ENCODE peak calls at places on chromosomes 13 and 19, in four cellular contexts. One of them, this sample, is unnamed.

GRCh38 chr13:97460004-97460756 is 26.2 kb downstream of the RAP2A start:
- DNase-seq in NCI-H1436 treated with DMSO at 0.1 percent for 48 hours: no peak
- DNase-seq in stimulated activated CD8-positive, alpha-beta memory T cell treated with anti-CD3 and anti-CD28 coated beads, Interleukin-4, amount 100 ng/mL, for 4 hours: no peak
- DNase-seq in CD4-positive, alpha-beta T cell: no peak
- DNase-seq in this sample: peak

GRCh38 chr13:36913463-36913862 is 6.6 kb downstream of the SMAD9 start:
- DNase-seq in NCI-H1436 treated with DMSO at 0.1 percent for 48 hours: no peak
- DNase-seq in stimulated activated CD8-positive, alpha-beta memory T cell treated with anti-CD3 and anti-CD28 coated beads, Interleukin-4, amount 100 ng/mL, for 4 hours: no peak
- DNase-seq in CD4-positive, alpha-beta T cell: no peak
- DNase-seq in this sample: no peak

GRCh38 chr19:51698296-51698695 is 5.2 kb downstream of the SPACA6 start:
- DNase-seq in NCI-H1436 treated with DMSO at 0.1 percent for 48 hours: no peak
- DNase-seq in stimulated activated CD8-positive, alpha-beta memory T cell treated with anti-CD3 and anti-CD28 coated beads, Interleukin-4, amount 100 ng/mL, for 4 hours: no peak
- DNase-seq in CD4-positive, alpha-beta T cell: no peak
- DNase-seq in this sample: no peak

GRCh38 chr19:38391911-38392464 is 3.5 kb downstream of the SPRED3 start:
- DNase-seq in NCI-H1436 treated with DMSO at 0.1 percent for 48 hours: no peak
- DNase-seq in stimulated activated CD8-positive, alpha-beta memory T cell treated with anti-CD3 and anti-CD28 coated beads, Interleukin-4, amount 100 ng/mL, for 4 hours: no peak
- DNase-seq in CD4-positive, alpha-beta T cell: no peak
- DNase-seq in this sample: no peak

GRCh38 chr13:40058757-40059236 is 403.3 kb downstream of the COG6 start:
- DNase-seq in NCI-H1436 treated with DMSO at 0.1 percent for 48 hours: no peak
- DNase-seq in stimulated activated CD8-positive, alpha-beta memory T cell treated with anti-CD3 and anti-CD28 coated beads, Interleukin-4, amount 100 ng/mL, for 4 hours: no peak
- DNase-seq in CD4-positive, alpha-beta T cell: no peak
- DNase-seq in this sample: no peak

GRCh38 chr19:1451916-1452801 is 2.2 kb downstream of the APC2 start:
- DNase-seq in NCI-H1436 treated with DMSO at 0.1 percent for 48 hours: no peak
- DNase-seq in stimulated activated CD8-positive, alpha-beta memory T cell treated with anti-CD3 and anti-CD28 coated beads, Interleukin-4, amount 100 ng/mL, for 4 hours: no peak
- DNase-seq in CD4-positive, alpha-beta T cell: no peak
- DNase-seq in this sample: peak

GRCh38 chr13:83183439-83184149 is 698.7 kb downstream of the SLITRK1 start:
- DNase-seq in NCI-H1436 treated with DMSO at 0.1 percent for 48 hours: no peak
- DNase-seq in stimulated activated CD8-positive, alpha-beta memory T cell treated with anti-CD3 and anti-CD28 coated beads, Interleukin-4, amount 100 ng/mL, for 4 hours: no peak
- DNase-seq in CD4-positive, alpha-beta T cell: no peak
- DNase-seq in this sample: no peak

GRCh38 chr19:33781996-33782395 is 14.7 kb upstream of the KCTD15 start:
- DNase-seq in NCI-H1436 treated with DMSO at 0.1 percent for 48 hours: no peak
- DNase-seq in stimulated activated CD8-positive, alpha-beta memory T cell treated with anti-CD3 and anti-CD28 coated beads, Interleukin-4, amount 100 ng/mL, for 4 hours: no peak
- DNase-seq in CD4-positive, alpha-beta T cell: no peak
- DNase-seq in this sample: no peak

GRCh38 chr19:48625891-48626327 is 6.6 kb downstream of the SPHK2 start:
- DNase-seq in NCI-H1436 treated with DMSO at 0.1 percent for 48 hours: no peak
- DNase-seq in stimulated activated CD8-positive, alpha-beta memory T cell treated with anti-CD3 and anti-CD28 coated beads, Interleukin-4, amount 100 ng/mL, for 4 hours: no peak
- DNase-seq in CD4-positive, alpha-beta T cell: no peak
- DNase-seq in this sample: no peak

GRCh38 chr19:18856385-18857126 is 24.8 kb downstream of the UPF1 start:
- DNase-seq in NCI-H1436 treated with DMSO at 0.1 percent for 48 hours: no peak
- DNase-seq in stimulated activated CD8-positive, alpha-beta memory T cell treated with anti-CD3 and anti-CD28 coated beads, Interleukin-4, amount 100 ng/mL, for 4 hours: no peak
- DNase-seq in CD4-positive, alpha-beta T cell: no peak
- DNase-seq in this sample: peak

GRCh38 chr19:8017808-8018207 is 12.4 kb upstream of the ELAVL1 start:
- DNase-seq in NCI-H1436 treated with DMSO at 0.1 percent for 48 hours: no peak
- DNase-seq in stimulated activated CD8-positive, alpha-beta memory T cell treated with anti-CD3 and anti-CD28 coated beads, Interleukin-4, amount 100 ng/mL, for 4 hours: no peak
- DNase-seq in CD4-positive, alpha-beta T cell: peak
- DNase-seq in this sample: no peak

GRCh38 chr13:23547000-23547590 is 23.1 kb upstream of the TNFRSF19 start:
- DNase-seq in NCI-H1436 treated with DMSO at 0.1 percent for 48 hours: no peak
- DNase-seq in stimulated activated CD8-positive, alpha-beta memory T cell treated with anti-CD3 and anti-CD28 coated beads, Interleukin-4, amount 100 ng/mL, for 4 hours: no peak
- DNase-seq in CD4-positive, alpha-beta T cell: no peak
- DNase-seq in this sample: peak

GRCh38 chr19:46975918-46976782 is 43.5 kb upstream of the NPAS1 start:
- DNase-seq in NCI-H1436 treated with DMSO at 0.1 percent for 48 hours: no peak
- DNase-seq in stimulated activated CD8-positive, alpha-beta memory T cell treated with anti-CD3 and anti-CD28 coated beads, Interleukin-4, amount 100 ng/mL, for 4 hours: no peak
- DNase-seq in CD4-positive, alpha-beta T cell: no peak
- DNase-seq in this sample: peak

GRCh38 chr19:48044561-48044960 is 682 bp upstream of the CABP5 start:
- DNase-seq in NCI-H1436 treated with DMSO at 0.1 percent for 48 hours: no peak
- DNase-seq in stimulated activated CD8-positive, alpha-beta memory T cell treated with anti-CD3 and anti-CD28 coated beads, Interleukin-4, amount 100 ng/mL, for 4 hours: no peak
- DNase-seq in CD4-positive, alpha-beta T cell: no peak
- DNase-seq in this sample: no peak

GRCh38 chr19:53772943-53773342 is 51.2 kb downstream of the NLRP12 start:
- DNase-seq in NCI-H1436 treated with DMSO at 0.1 percent for 48 hours: peak
- DNase-seq in stimulated activated CD8-positive, alpha-beta memory T cell treated with anti-CD3 and anti-CD28 coated beads, Interleukin-4, amount 100 ng/mL, for 4 hours: peak
- DNase-seq in CD4-positive, alpha-beta T cell: peak
- DNase-seq in this sample: peak

GRCh38 chr19:1882089-1882785 is 3.1 kb downstream of the ABHD17A start:
- DNase-seq in NCI-H1436 treated with DMSO at 0.1 percent for 48 hours: no peak
- DNase-seq in stimulated activated CD8-positive, alpha-beta memory T cell treated with anti-CD3 and anti-CD28 coated beads, Interleukin-4, amount 100 ng/mL, for 4 hours: no peak
- DNase-seq in CD4-positive, alpha-beta T cell: peak
- DNase-seq in this sample: peak

GRCh38 chr19:30376272-30376671 is 4.1 kb downstream of the ZNF536 start:
- DNase-seq in NCI-H1436 treated with DMSO at 0.1 percent for 48 hours: no peak
- DNase-seq in stimulated activated CD8-positive, alpha-beta memory T cell treated with anti-CD3 and anti-CD28 coated beads, Interleukin-4, amount 100 ng/mL, for 4 hours: no peak
- DNase-seq in CD4-positive, alpha-beta T cell: no peak
- DNase-seq in this sample: no peak

GRCh38 chr13:32947886-32948285 is 68.3 kb upstream of the KL start:
- DNase-seq in NCI-H1436 treated with DMSO at 0.1 percent for 48 hours: no peak
- DNase-seq in stimulated activated CD8-positive, alpha-beta memory T cell treated with anti-CD3 and anti-CD28 coated beads, Interleukin-4, amount 100 ng/mL, for 4 hours: no peak
- DNase-seq in CD4-positive, alpha-beta T cell: no peak
- DNase-seq in this sample: no peak

GRCh38 chr19:18427080-18427751 is 8.0 kb downstream of the SSBP4 start:
- DNase-seq in NCI-H1436 treated with DMSO at 0.1 percent for 48 hours: no peak
- DNase-seq in stimulated activated CD8-positive, alpha-beta memory T cell treated with anti-CD3 and anti-CD28 coated beads, Interleukin-4, amount 100 ng/mL, for 4 hours: no peak
- DNase-seq in CD4-positive, alpha-beta T cell: no peak
- DNase-seq in this sample: no peak

GRCh38 chr13:33931397-33931987 is 113.5 kb downstream of the RFC3 start:
- DNase-seq in NCI-H1436 treated with DMSO at 0.1 percent for 48 hours: no peak
- DNase-seq in stimulated activated CD8-positive, alpha-beta memory T cell treated with anti-CD3 and anti-CD28 coated beads, Interleukin-4, amount 100 ng/mL, for 4 hours: no peak
- DNase-seq in CD4-positive, alpha-beta T cell: no peak
- DNase-seq in this sample: peak

GRCh38 chr19:13150919-13151604 is 851 bp downstream of the IER2 start:
- DNase-seq in NCI-H1436 treated with DMSO at 0.1 percent for 48 hours: no peak
- DNase-seq in stimulated activated CD8-positive, alpha-beta memory T cell treated with anti-CD3 and anti-CD28 coated beads, Interleukin-4, amount 100 ng/mL, for 4 hours: no peak
- DNase-seq in CD4-positive, alpha-beta T cell: no peak
- DNase-seq in this sample: peak

GRCh38 chr19:8459095-8459494 is 14.3 kb downstream of the HNRNPM start:
- DNase-seq in NCI-H1436 treated with DMSO at 0.1 percent for 48 hours: no peak
- DNase-seq in stimulated activated CD8-positive, alpha-beta memory T cell treated with anti-CD3 and anti-CD28 coated beads, Interleukin-4, amount 100 ng/mL, for 4 hours: no peak
- DNase-seq in CD4-positive, alpha-beta T cell: no peak
- DNase-seq in this sample: no peak

GRCh38 chr19:12647490-12648071 is 19.0 kb downstream of the MAN2B1 start:
- DNase-seq in NCI-H1436 treated with DMSO at 0.1 percent for 48 hours: no peak
- DNase-seq in stimulated activated CD8-positive, alpha-beta memory T cell treated with anti-CD3 and anti-CD28 coated beads, Interleukin-4, amount 100 ng/mL, for 4 hours: no peak
- DNase-seq in CD4-positive, alpha-beta T cell: no peak
- DNase-seq in this sample: no peak